ENCODE peak calls at places on chromosomes 6 and 20, in nine cellular contexts. H, D, U, C, A, K, V, B and W are unnamed samples.

GRCh38 chr6:112640895-112641294 is 293.8 kb downstream of the RFPL4B start:
- DNase-seq in H (peak; percentile 69), D (no peak), U (no peak), C (peak; percentile 49), A (no peak), K (peak; percentile 91), V (peak; percentile 91), B (no peak), W (peak; percentile 30)

GRCh38 chr6:130708338-130708737 is 118.9 kb upstream of the SMLR1 start:
- DNase-seq in H (no peak), D (no peak), U (no peak), C (no peak), A (no peak), K (no peak), V (peak; percentile 9), B (no peak), W (no peak)

GRCh38 chr20:25017257-25017803 is 24.8 kb upstream of the APMAP start:
- DNase-seq in H (no peak), D (no peak), U (no peak), C (no peak), A (peak; percentile 70), K (no peak), V (peak; percentile 55), B (no peak), W (no peak)

GRCh38 chr20:40958598-40958997 is 70.0 kb upstream of the TOP1 start:
- DNase-seq in H (peak; percentile 6), D (no peak), U (no peak), C (no peak), A (peak; percentile 15), K (no peak), V (no peak), B (no peak), W (no peak)

GRCh38 chr6:107713214-107713962 is 110.7 kb downstream of the SCML4 start:
- DNase-seq in H (peak; percentile 25), D (peak; percentile 34), U (peak; percentile 36), C (no peak), A (peak; percentile 55), K (no peak), V (no peak), B (no peak), W (no peak)

GRCh38 chr20:17315491-17316231 is 88.8 kb downstream of the PCSK2 start:
- DNase-seq in H (no peak), D (no peak), U (no peak), C (no peak), A (no peak), K (peak; percentile 33), V (peak; percentile 29), B (no peak), W (no peak)

GRCh38 chr6:15533379-15534044 is 129.3 kb downstream of the DTNBP1 start:
- DNase-seq in H (no peak), D (no peak), U (no peak), C (no peak), A (no peak), K (no peak), V (peak; percentile 23), B (no peak), W (no peak)

GRCh38 chr20:50868509-50869495 is 62.4 kb downstream of the ADNP start:
- DNase-seq in H (no peak), D (no peak), U (no peak), C (no peak), A (no peak), K (no peak), V (peak; percentile 39), B (no peak), W (no peak)

GRCh38 chr6:37038297-37039198 is 33.1 kb downstream of the FGD2 start:
- DNase-seq in H (peak; percentile 34), D (no peak), U (no peak), C (peak; percentile 57), A (no peak), K (no peak), V (peak; percentile 62), B (no peak), W (peak; percentile 79)

GRCh38 chr20:5504061-5504739 is 187.4 kb upstream of the PROKR2 start:
- DNase-seq in H (peak; percentile 25), D (no peak), U (peak; percentile 7), C (peak; percentile 28), A (peak; percentile 68), K (peak; percentile 39), V (no peak), B (no peak), W (peak; percentile 53)

GRCh38 chr6:86147859-86148258 is 505.2 kb upstream of the SYNCRIP start:
- DNase-seq in H (no peak), D (no peak), U (no peak), C (no peak), A (no peak), K (no peak), V (no peak), B (no peak), W (no peak)

GRCh38 chr6:43491750-43492661 is 14.6 kb downstream of the TJAP1 start:
- DNase-seq in H (peak; percentile 77), D (no peak), U (no peak), C (peak; percentile 62), A (peak; percentile 86), K (peak; percentile 42), V (peak; percentile 50), B (peak; percentile 20), W (peak; percentile 69)

GRCh38 chr6:44738652-44739141 is 351.2 kb downstream of the CDC5L start:
- DNase-seq in H (peak; percentile 88), D (no peak), U (no peak), C (peak; percentile 68), A (peak; percentile 70), K (no peak), V (peak; percentile 65), B (peak; percentile 30), W (peak; percentile 63)

GRCh38 chr6:79498842-79499241 is 38.4 kb downstream of the LCA5 start:
- DNase-seq in H (peak; percentile 12), D (no peak), U (no peak), C (no peak), A (no peak), K (no peak), V (no peak), B (no peak), W (peak; percentile 3)

GRCh38 chr20:20010639-20011500 is 6.3 kb upstream of the NAA20 start:
- DNase-seq in H (peak; percentile 57), D (no peak), U (no peak), C (peak; percentile 53), A (no peak), K (no peak), V (peak; percentile 96), B (no peak), W (peak; percentile 53)

GRCh38 chr6:36940027-36940426 is 14.5 kb upstream of the PI16 start:
- DNase-seq in H (no peak), D (no peak), U (no peak), C (no peak), A (peak; percentile 33), K (no peak), V (no peak), B (no peak), W (no peak)

GRCh38 chr6:168208854-168209253 is 110.7 kb downstream of the DACT2 start:
- DNase-seq in H (no peak), D (no peak), U (no peak), C (no peak), A (peak; percentile 13), K (no peak), V (no peak), B (no peak), W (no peak)

GRCh38 chr6:41572613-41573012 is 26.4 kb downstream of the FOXP4 start:
- DNase-seq in H (no peak), D (no peak), U (no peak), C (no peak), A (no peak), K (no peak), V (no peak), B (no peak), W (no peak)

GRCh38 chr6:67883500-67884366 is 751.3 kb upstream of the ADGRB3 start:
- DNase-seq in H (no peak), D (no peak), U (no peak), C (no peak), A (no peak), K (no peak), V (no peak), B (no peak), W (no peak)

GRCh38 chr6:6885521-6886088 is 222.2 kb upstream of the RREB1 start:
- DNase-seq in H (no peak), D (no peak), U (no peak), C (no peak), A (peak; percentile 61), K (no peak), V (no peak), B (no peak), W (no peak)

GRCh38 chr20:53164072-53164471 is 191.9 kb downstream of the TSHZ2 start:
- DNase-seq in H (no peak), D (no peak), U (no peak), C (no peak), A (no peak), K (no peak), V (no peak), B (no peak), W (no peak)

GRCh38 chr20:20492521-20493334 is 124.8 kb downstream of the INSM1 start:
- DNase-seq in H (no peak), D (no peak), U (no peak), C (no peak), A (no peak), K (no peak), V (no peak), B (no peak), W (no peak)

GRCh38 chr6:403659-404655 is 12.4 kb downstream of the IRF4 start:
- DNase-seq in H (no peak), D (peak; percentile 56), U (peak; percentile 45), C (no peak), A (peak; percentile 65), K (no peak), V (no peak), B (no peak), W (no peak)

GRCh38 chr6:7008451-7008988 is 99.2 kb upstream of the RREB1 start:
- DNase-seq in H (no peak), D (no peak), U (no peak), C (no peak), A (no peak), K (no peak), V (no peak), B (no peak), W (no peak)

GRCh38 chr6:50249493-50249892 is 199.8 kb upstream of the DEFB112 start:
- DNase-seq in H (peak; percentile 24), D (no peak), U (no peak), C (no peak), A (no peak), K (no peak), V (peak; percentile 3), B (no peak), W (peak; percentile 0)

GRCh38 chr6:72245565-72245964 is 359.2 kb downstream of the RIMS1 start:
- DNase-seq in H (no peak), D (no peak), U (no peak), C (no peak), A (no peak), K (peak; percentile 1), V (peak; percentile 89), B (no peak), W (no peak)

GRCh38 chr6:2124260-2124709 is 121.1 kb downstream of the GMDS start:
- DNase-seq in H (peak; percentile 83), D (no peak), U (no peak), C (no peak), A (no peak), K (no peak), V (no peak), B (no peak), W (peak; percentile 99)